ENCODE peak calls at places on chromosomes 11 and 22, in ten cellular contexts. G, O, L, Z, B, K, R, I, V and J are unnamed samples.

GRCh38 chr22:33648478-33648877 is 271.8 kb downstream of the LARGE1 start:
- DNase-seq in I (no peak), L (no peak), K (no peak), O (no peak), R (no peak), Z (no peak), V (no peak), G (no peak), B (no peak), J (no peak)

GRCh38 chr22:36860821-36861659 is at the start of gene NCF4:
- DNase-seq in V (peak), G (no peak), B (no peak), O (no peak), R (no peak), L (no peak), K (no peak), I (no peak), Z (peak), J (peak)

GRCh38 chr11:83449338-83449913 is 163.3 kb upstream of the CCDC90B start:
- DNase-seq in G (no peak), Z (no peak), L (no peak), K (no peak), I (no peak), V (no peak), O (no peak), R (peak), B (no peak), J (no peak)

GRCh38 chr11:39435641-39436040 is 2023.8 kb downstream of the LRRC4C start:
- DNase-seq in Z (no peak), G (no peak), B (no peak), L (no peak), V (no peak), K (no peak), R (no peak), O (no peak), I (no peak), J (no peak)

GRCh38 chr11:113806403-113806802 is 26.8 kb downstream of the CLDN25 start:
- DNase-seq in G (no peak), V (no peak), Z (no peak), B (peak), K (peak), L (no peak), O (peak), R (peak), I (peak), J (no peak)

GRCh38 chr11:6579681-6580080 is 23.7 kb downstream of the RRP8 start:
- DNase-seq in R (no peak), G (no peak), I (no peak), Z (no peak), O (no peak), B (no peak), V (no peak), K (no peak), L (no peak), J (no peak)

GRCh38 chr11:116980136-116980793 is 118.0 kb downstream of the SIK3 start:
- DNase-seq in B (no peak), Z (no peak), R (no peak), V (no peak), G (no peak), I (no peak), K (no peak), L (no peak), O (no peak), J (no peak)

GRCh38 chr11:36249271-36249670 is 40.0 kb downstream of the COMMD9 start:
- DNase-seq in L (peak), B (no peak), Z (no peak), R (peak), G (peak), K (peak), V (no peak), I (no peak), O (peak), J (no peak)

GRCh38 chr11:95108159-95108611 is 18.5 kb downstream of the ENDOD1 start:
- DNase-seq in K (peak), R (peak), B (peak), G (no peak), V (no peak), I (no peak), Z (peak), O (peak), L (peak), J (no peak)

GRCh38 chr11:65944767-65945166 is 513 bp upstream of the TSGA10IP start:
- DNase-seq in G (no peak), L (no peak), B (no peak), O (no peak), R (no peak), V (no peak), I (no peak), K (no peak), Z (no peak), J (no peak)

GRCh38 chr11:19502691-19503253 is 209.9 kb upstream of the NAV2 start:
- DNase-seq in B (no peak), V (no peak), G (no peak), I (no peak), L (no peak), O (no peak), K (no peak), R (no peak), Z (no peak), J (no peak)

GRCh38 chr11:116263770-116264169 is 509.0 kb downstream of the BUD13 start:
- DNase-seq in R (no peak), Z (no peak), O (no peak), L (no peak), K (no peak), G (no peak), V (no peak), I (no peak), B (no peak), J (no peak)

GRCh38 chr11:118353084-118353710 is 6.2 kb upstream of the UBE4A start:
- DNase-seq in V (no peak), R (no peak), L (peak), K (peak), B (no peak), I (peak), G (no peak), Z (no peak), O (no peak), J (no peak)

GRCh38 chr11:35255514-35255913 is 116.5 kb downstream of the CD44 start:
- DNase-seq in L (no peak), I (no peak), K (no peak), V (no peak), Z (no peak), O (no peak), B (no peak), R (no peak), G (no peak), J (no peak)

GRCh38 chr22:50343541-50343935 is 411 bp downstream of the PPP6R2 start:
- DNase-seq in K (no peak), R (no peak), L (no peak), Z (no peak), G (no peak), I (no peak), B (no peak), O (no peak), V (peak), J (no peak)

GRCh38 chr11:124627546-124627945 is 4.9 kb downstream of the TBRG1 start:
- DNase-seq in L (no peak), I (no peak), R (no peak), B (no peak), Z (no peak), K (no peak), V (no peak), G (no peak), O (no peak), J (no peak)

GRCh38 chr11:119377112-119377901 is 4.2 kb downstream of the USP2 start:
- DNase-seq in R (no peak), G (no peak), Z (peak), L (no peak), O (no peak), I (no peak), K (peak), V (no peak), B (no peak), J (no peak)

GRCh38 chr11:88370782-88371181 is 33.2 kb upstream of the CTSC start:
- DNase-seq in O (no peak), R (no peak), V (no peak), K (no peak), I (no peak), G (no peak), B (no peak), L (no peak), Z (no peak), J (no peak)

GRCh38 chr11:67382481-67383136 is 9.2 kb upstream of the RAD9A start:
- DNase-seq in G (no peak), O (peak), I (peak), K (peak), R (peak), V (peak), L (peak), Z (peak), B (peak), J (peak)

GRCh38 chr22:28952857-28953256 is 69.5 kb downstream of the ZNRF3 start:
- DNase-seq in K (no peak), R (peak), L (no peak), Z (no peak), G (no peak), I (no peak), V (no peak), B (no peak), O (no peak), J (no peak)

GRCh38 chr22:28950567-28951411 is 67.4 kb downstream of the ZNRF3 start:
- DNase-seq in L (no peak), Z (no peak), O (no peak), B (no peak), R (no peak), V (no peak), K (no peak), I (no peak), G (no peak), J (no peak)

GRCh38 chr22:28951530-28951929 is 68.2 kb downstream of the ZNRF3 start:
- DNase-seq in G (no peak), B (no peak), V (no peak), O (no peak), L (no peak), R (no peak), K (no peak), Z (no peak), I (no peak), J (no peak)

GRCh38 chr22:28953399-28953798 is 70.0 kb downstream of the ZNRF3 start:
- DNase-seq in O (no peak), G (no peak), Z (no peak), B (no peak), L (no peak), I (no peak), K (no peak), V (no peak), R (no peak), J (no peak)

DNA sequence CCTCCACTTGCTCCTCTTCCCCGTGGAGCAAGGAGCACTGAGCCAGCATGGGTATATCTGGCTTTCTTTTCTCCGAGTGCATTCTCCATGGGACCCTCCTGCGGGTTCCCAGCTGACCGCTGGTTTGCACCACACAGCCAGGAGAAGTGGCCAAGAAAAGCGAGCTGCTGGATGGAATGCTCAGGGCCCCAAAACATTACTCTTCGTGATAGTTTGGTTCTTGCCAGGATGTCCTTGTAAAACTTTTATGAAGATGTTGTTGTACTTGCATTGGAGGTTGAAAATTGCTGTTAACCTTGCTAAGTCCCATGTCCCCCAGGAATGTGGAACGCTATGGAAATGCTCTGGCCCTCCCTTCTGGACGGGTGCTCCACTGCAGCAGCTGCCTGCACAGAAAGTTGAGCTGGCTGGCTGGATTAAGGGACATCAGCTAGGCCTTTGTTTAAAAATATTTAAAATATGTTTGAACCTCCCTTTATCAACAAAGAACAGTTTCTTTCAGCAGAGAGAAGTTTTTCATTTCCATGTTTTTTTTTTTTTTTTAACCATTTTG is 68.7 kb downstream of the ZNRF3 start:
- DNase-seq in V (no peak), L (no peak), O (peak), I (peak), G (no peak), K (no peak), B (no peak), R (peak), Z (no peak), J (no peak)
- TF ChIP-seq CTCF in V (no peak), L (no peak), O (peak), I (peak), G (peak), K (peak), B (no peak), R (peak), Z (peak), J (no peak)

GRCh38 chr22:23177197-23177596 is 3.1 kb upstream of the BCR start:
- DNase-seq in Z (no peak), L (no peak), V (no peak), B (no peak), K (peak), R (no peak), O (no peak), G (no peak), I (no peak), J (no peak)
- TF ChIP-seq CTCF in Z (no peak), L (no peak), V (no peak), B (no peak), K (no peak), R (no peak), O (no peak), G (no peak), I (no peak), J (no peak)

GRCh38 chr22:19105867-19106802 is 16.1 kb downstream of the DGCR2 start:
- DNase-seq in O (no peak), B (peak), K (no peak), R (no peak), I (peak), V (no peak), G (no peak), L (no peak), Z (peak), J (no peak)
- TF ChIP-seq CTCF in O (peak), B (no peak), K (peak), R (peak), I (peak), V (no peak), G (peak), L (no peak), Z (no peak), J (no peak)

DNA sequence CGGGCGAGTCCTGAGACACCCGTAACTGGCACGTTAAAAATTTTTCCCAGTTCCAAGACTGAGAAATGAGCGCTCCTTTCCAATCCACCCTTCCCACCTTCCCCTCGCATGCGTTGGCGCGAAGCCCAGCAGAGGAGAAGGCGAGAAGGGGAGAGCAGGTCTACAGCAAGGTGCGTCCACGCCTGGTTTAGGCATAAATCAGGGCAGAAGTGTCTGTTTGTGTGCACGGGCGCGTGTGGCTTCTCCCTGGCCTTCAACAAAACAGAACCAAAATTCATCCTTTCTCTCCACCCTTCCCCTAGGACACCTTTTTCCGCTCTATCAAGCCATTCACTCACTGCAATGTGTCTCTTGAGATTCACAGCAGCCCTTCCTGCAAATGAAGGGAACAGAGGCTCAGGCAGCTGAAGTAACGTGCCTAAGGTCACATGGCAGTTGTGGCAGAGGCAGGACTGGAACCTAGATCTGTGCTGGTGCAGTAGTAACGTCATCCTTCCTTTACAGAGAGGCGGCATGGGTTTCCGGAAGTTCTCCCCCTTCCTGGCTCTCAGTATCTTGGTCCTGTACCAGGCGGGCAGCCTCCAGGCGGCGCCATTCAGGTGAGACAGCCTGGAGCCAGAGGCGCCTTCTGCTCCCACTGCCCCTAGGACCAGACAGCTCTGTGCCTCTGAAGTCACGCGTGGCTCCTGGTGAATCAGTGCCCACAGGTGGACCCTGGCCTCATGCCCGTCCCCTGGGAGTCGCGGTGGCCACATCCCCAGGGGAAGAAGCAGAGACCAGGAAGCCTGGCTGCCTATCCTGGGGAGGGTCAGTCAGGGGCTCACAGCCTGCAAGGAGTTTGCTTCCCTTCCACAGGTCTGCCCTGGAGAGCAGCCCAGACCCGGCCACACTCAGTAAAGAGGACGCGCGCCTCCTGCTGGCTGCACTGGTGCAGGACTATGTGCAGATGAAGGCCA is 1.1 kb downstream of the CALCB start:
- DNase-seq in L (peak), V (peak), R (peak), Z (peak), K (peak), I (peak), G (peak), O (peak), B (peak), J (peak)
- TF ChIP-seq CTCF in L (peak), V (peak), R (peak), Z (peak), K (peak), I (peak), G (peak), O (peak), B (peak), J (peak)

DNA sequence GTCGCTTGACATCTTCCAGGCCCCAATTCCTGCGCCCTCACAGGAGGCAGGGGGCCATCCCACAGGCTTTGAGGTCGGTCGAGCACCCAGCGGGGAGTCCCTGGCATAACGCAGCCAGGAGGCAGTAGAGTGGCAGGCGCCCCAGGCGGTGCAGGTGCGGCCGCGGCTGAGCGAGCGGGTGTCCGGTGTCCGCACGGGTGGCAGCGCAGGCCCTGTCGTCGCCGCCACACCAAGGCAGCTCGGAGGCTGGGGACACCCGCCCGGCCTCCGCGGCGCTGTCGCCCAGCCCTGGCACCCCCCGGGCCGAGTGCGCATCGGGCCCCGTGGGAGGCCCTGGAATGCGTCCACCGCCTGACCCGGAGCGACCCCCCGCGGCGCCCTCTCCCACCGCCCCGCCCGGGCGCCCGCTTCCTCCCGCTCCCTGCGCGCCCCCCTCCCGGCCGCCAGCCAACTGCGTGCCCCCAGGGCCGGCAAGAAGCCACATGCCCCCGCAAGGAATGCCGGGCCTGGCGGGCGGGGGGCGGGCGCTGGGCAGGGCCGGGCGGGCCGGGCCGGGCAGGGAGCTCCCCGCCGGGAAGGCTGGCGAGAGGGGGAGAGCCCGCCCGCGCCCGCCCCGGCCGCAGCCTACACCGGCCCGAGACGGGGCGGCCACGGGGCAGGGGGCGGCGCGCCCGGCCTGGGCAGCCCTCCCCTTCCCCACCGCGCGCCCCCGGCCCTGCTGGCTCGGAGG is 33.9 kb downstream of the PRDM11 start:
- DNase-seq in B (peak), I (peak), L (peak), R (peak), Z (peak), G (no peak), K (peak), O (no peak), V (peak), J (peak)
- TF ChIP-seq CTCF in B (no peak), I (peak), L (peak), R (peak), Z (peak), G (peak), K (peak), O (peak), V (no peak), J (no peak)

GRCh38 chr11:3126207-3126865 is 38.8 kb downstream of the OSBPL5 start:
- DNase-seq in G (no peak), V (no peak), K (peak), B (peak), R (no peak), O (no peak), I (no peak), Z (peak), L (peak), J (no peak)

GRCh38 chr11:3123761-3124733 is 41.1 kb downstream of the OSBPL5 start:
- DNase-seq in O (peak), V (no peak), I (no peak), G (peak), L (peak), K (peak), R (peak), B (no peak), Z (peak), J (no peak)

GRCh38 chr11:3123316-3123715 is 41.8 kb downstream of the OSBPL5 start:
- DNase-seq in O (no peak), K (peak), Z (peak), B (no peak), V (no peak), I (no peak), G (no peak), R (peak), L (peak), J (no peak)

GRCh38 chr11:3122775-3123201 is 42.3 kb downstream of the OSBPL5 start:
- DNase-seq in L (no peak), K (no peak), O (no peak), G (no peak), B (no peak), Z (peak), I (no peak), R (no peak), V (no peak), J (no peak)

DNA sequence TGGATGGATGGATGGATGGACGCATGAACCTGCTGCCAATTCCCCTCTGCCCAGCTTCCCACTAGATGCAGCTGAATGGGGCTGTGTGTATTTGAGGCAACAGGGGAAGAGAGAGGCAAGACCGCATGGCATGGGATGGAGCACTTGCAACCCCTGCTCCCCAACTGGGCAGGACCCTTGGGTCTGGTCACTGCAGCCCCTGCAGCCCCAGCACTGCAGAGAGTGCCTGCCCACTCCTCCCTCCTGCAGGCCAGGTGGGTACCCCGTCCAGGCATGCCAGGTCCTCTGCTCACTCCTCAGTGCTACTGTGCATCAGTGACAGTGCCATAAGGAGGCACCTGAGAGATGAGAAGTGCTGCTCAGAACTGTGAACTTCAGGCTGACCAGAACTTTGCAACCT is 40.3 kb downstream of the OSBPL5 start:
- DNase-seq in I (no peak), L (no peak), K (no peak), O (no peak), V (no peak), G (no peak), B (no peak), R (no peak), Z (no peak), J (no peak)
- TF ChIP-seq CTCF in I (no peak), L (no peak), K (no peak), O (no peak), V (no peak), G (no peak), B (no peak), R (no peak), Z (no peak), J (no peak)